ENCODE peak calls at places on chromosomes 6 and 20, in seven cellular contexts. X, V, I, Z, W, N and L are unnamed samples.

GRCh38 chr20:63700199-63701050 is 4.0 kb downstream of the TNFRSF6B start:
- DNase-seq in V (no peak), X (no peak), W (no peak), N (no peak), Z (no peak), I (no peak), L (no peak)

GRCh38 chr6:48611332-48611731 is 500.3 kb upstream of the PTCHD4 start:
- DNase-seq in Z (no peak), N (no peak), V (no peak), X (no peak), W (no peak), I (no peak), L (no peak)

GRCh38 chr6:35893246-35893645 is 27.7 kb downstream of the SRPK1 start:
- DNase-seq in V (no peak), X (no peak), N (no peak), Z (no peak), W (no peak), I (no peak), L (no peak)

GRCh38 chr6:42929928-42930360 is 664 bp downstream of the CNPY3 start:
- DNase-seq in V (peak), Z (no peak), W (peak), I (peak), X (peak), N (no peak), L (no peak)

GRCh38 chr6:100886078-100886477 is 4.9 kb upstream of the ASCC3 start:
- DNase-seq in Z (no peak), I (no peak), X (no peak), N (no peak), V (no peak), W (no peak), L (no peak)

GRCh38 chr6:3409699-3410384 is 47.0 kb downstream of the SLC22A23 start:
- DNase-seq in N (no peak), X (no peak), I (no peak), Z (peak), W (peak), V (no peak), L (peak)

GRCh38 chr20:42419814-42420532 is 769.7 kb downstream of the PTPRT start:
- DNase-seq in N (no peak), I (no peak), Z (no peak), W (no peak), X (no peak), V (no peak), L (no peak)

GRCh38 chr6:137749595-137750215 is 117.4 kb upstream of the TNFAIP3 start:
- DNase-seq in Z (no peak), X (no peak), V (no peak), I (no peak), W (no peak), N (no peak), L (no peak)

GRCh38 chr6:15401769-15402250 is 155.9 kb downstream of the JARID2 start:
- DNase-seq in W (no peak), Z (no peak), V (no peak), N (no peak), I (no peak), X (no peak), L (no peak)

GRCh38 chr20:1833216-1833615 is 62.0 kb upstream of the SIRPA start:
- DNase-seq in V (no peak), W (no peak), I (no peak), N (no peak), X (no peak), Z (no peak), L (no peak)

GRCh38 chr20:33656783-33657703 is 5.1 kb upstream of the C20orf144 start:
- DNase-seq in Z (no peak), N (no peak), I (no peak), V (no peak), W (no peak), X (no peak), L (no peak)

GRCh38 chr6:41332842-41333736 is 2.3 kb upstream of the NCR2 start:
- DNase-seq in X (no peak), V (no peak), I (no peak), N (no peak), Z (no peak), W (no peak), L (no peak)

GRCh38 chr20:57922701-57923100 is 212.9 kb upstream of the PMEPA1 start:
- DNase-seq in I (no peak), N (no peak), Z (no peak), W (no peak), X (no peak), V (no peak), L (no peak)

GRCh38 chr6:111805511-111806181 is 67.6 kb downstream of the FYN start:
- DNase-seq in Z (no peak), I (no peak), X (peak), V (no peak), N (no peak), W (no peak), L (no peak)

GRCh38 chr6:164252952-164253351 is 838.4 kb downstream of the QKI start:
- DNase-seq in X (no peak), W (no peak), V (no peak), Z (no peak), N (no peak), I (no peak), L (no peak)

GRCh38 chr6:111845441-111845871 is 27.8 kb downstream of the FYN start:
- DNase-seq in V (no peak), W (no peak), X (no peak), N (no peak), Z (no peak), I (peak), L (no peak)

GRCh38 chr6:30321692-30322388 is 4.9 kb upstream of the TRIM39 start:
- DNase-seq in W (no peak), N (no peak), Z (no peak), I (no peak), V (no peak), X (no peak), L (no peak)

GRCh38 chr6:2275207-2275891 is 29.9 kb upstream of the GMDS start:
- DNase-seq in N (no peak), V (no peak), W (no peak), I (no peak), X (no peak), Z (no peak), L (no peak)

GRCh38 chr20:50308513-50309279 is 118.1 kb downstream of the CEBPB start:
- DNase-seq in W (peak), V (no peak), Z (peak), X (no peak), N (peak), I (no peak), L (peak)

GRCh38 chr6:4624726-4625125 is 151.5 kb upstream of the CDYL start:
- DNase-seq in I (no peak), Z (no peak), V (no peak), N (no peak), X (no peak), W (no peak), L (no peak)

GRCh38 chr20:53631909-53632662 is 38.4 kb upstream of the ZNF217 start:
- DNase-seq in W (no peak), N (no peak), Z (no peak), X (no peak), V (no peak), I (no peak), L (no peak)

GRCh38 chr6:149138699-149139294 is 178.7 kb upstream of the TAB2 start:
- DNase-seq in W (no peak), I (no peak), N (no peak), V (no peak), X (no peak), Z (no peak), L (no peak)

GRCh38 chr6:134233180-134233579 is 84.7 kb downstream of the SGK1 start:
- DNase-seq in X (no peak), N (no peak), V (no peak), Z (no peak), W (no peak), I (no peak), L (no peak)

GRCh38 chr6:107704377-107705013 is 119.6 kb downstream of the SCML4 start:
- DNase-seq in I (peak), N (no peak), X (no peak), Z (no peak), V (no peak), W (no peak), L (peak)

GRCh38 chr6:43570876-43571441 is 4.9 kb downstream of the XPO5 start:
- DNase-seq in Z (no peak), V (no peak), X (no peak), W (no peak), I (no peak), N (no peak), L (no peak)

GRCh38 chr20:62702886-62703852 is 5.5 kb upstream of the NTSR1 start:
- DNase-seq in N (no peak), Z (no peak), V (no peak), X (peak), I (no peak), W (peak), L (peak)

GRCh38 chr6:88761237-88762031 is 202.0 kb downstream of the RNGTT start:
- DNase-seq in X (no peak), V (no peak), W (no peak), Z (no peak), I (peak), N (no peak), L (no peak)

GRCh38 chr6:125207956-125208355 is 54.4 kb downstream of the TPD52L1 start:
- DNase-seq in N (no peak), Z (no peak), I (no peak), W (no peak), V (no peak), X (no peak), L (no peak)

GRCh38 chr20:50968289-50968688 is 9.7 kb downstream of the MOCS3 start:
- DNase-seq in W (no peak), V (no peak), X (no peak), I (no peak), Z (no peak), N (no peak), L (no peak)

GRCh38 chr6:136782021-136782770 is 10.1 kb downstream of the MAP3K5 start:
- DNase-seq in V (no peak), Z (no peak), I (no peak), N (no peak), W (no peak), X (no peak), L (no peak)

GRCh38 chr6:148745926-148746325 is 904 bp upstream of the UST start:
- DNase-seq in X (no peak), V (no peak), W (no peak), I (no peak), N (no peak), Z (no peak), L (no peak)

GRCh38 chr6:14664616-14665315 is 547.2 kb downstream of the CD83 start:
- DNase-seq in I (no peak), N (no peak), Z (no peak), W (no peak), V (no peak), X (no peak), L (no peak)

GRCh38 chr6:119108076-119108475 is 29.6 kb upstream of the FAM184A start:
- DNase-seq in X (no peak), V (no peak), N (no peak), I (no peak), Z (no peak), W (no peak), L (no peak)

GRCh38 chr20:33915726-33916331 is 77.9 kb upstream of the RALY start:
- DNase-seq in V (peak), X (peak), N (no peak), W (peak), I (peak), Z (peak), L (peak)

GRCh38 chr6:37130704-37131103 is 39.2 kb upstream of the PIM1 start:
- DNase-seq in N (no peak), W (peak), I (no peak), X (no peak), Z (no peak), V (no peak), L (no peak)

GRCh38 chr6:113172531-113172966 is 684.6 kb upstream of the MARCKS start:
- DNase-seq in W (no peak), N (peak), V (no peak), X (no peak), I (no peak), Z (peak), L (peak)

GRCh38 chr20:10297684-10298240 is 79.1 kb downstream of the SNAP25 start:
- DNase-seq in V (no peak), X (no peak), I (no peak), Z (no peak), N (no peak), W (no peak), L (no peak)

GRCh38 chr6:160975111-160975510 is 16.5 kb upstream of the MAP3K4 start:
- DNase-seq in V (no peak), X (no peak), W (no peak), Z (no peak), N (no peak), I (no peak), L (no peak)